ENCODE peak calls at places on chromosomes 4 and X, in eight cellular contexts. S is right lobe of liver, I is PC-9, Y is uterus, P is spleen, J is upper lobe of right lung, T is WERI-Rb-1, X is heart left ventricle. O is an unnamed sample.
A peak's percentile ranks its signal among the peaks of the same experiment; 100 is the strongest.

GRCh38 chr4:104693601-104694201 is 199.0 kb upstream of the CXXC4 start:
- DNase-seq in S (no peak), I (no peak), Y (no peak), P (no peak), J (no peak), T (no peak), X (no peak), O (no peak)

GRCh38 chr4:150078041-150078995 is at the start of gene DCLK2:
- DNase-seq in S (peak; percentile 73), I (peak; percentile 44), Y (peak; percentile 90), P (peak; percentile 85), J (peak; percentile 85), T (peak; percentile 83), X (peak; percentile 90), O (peak; percentile 88)

GRCh38 chr4:56200275-56200674 is 187.0 kb downstream of the AASDH start:
- DNase-seq in S (no peak), I (no peak), Y (no peak), P (no peak), J (no peak), T (no peak), X (no peak), O (no peak)

GRCh38 chrX:67619253-67619652 is 75.4 kb downstream of the AR start:
- DNase-seq in S (no peak), I (no peak), Y (no peak), P (no peak), J (no peak), T (no peak), X (no peak), O (no peak)

GRCh38 chrX:50167366-50167765 is 33.4 kb downstream of the AKAP4 start:
- DNase-seq in S (no peak), I (no peak), Y (no peak), P (no peak), J (no peak), T (no peak), X (no peak), O (no peak)

GRCh38 chrX:115229337-115229991 is 4.4 kb downstream of the LRCH2 start:
- DNase-seq in S (no peak), I (no peak), Y (no peak), P (no peak), J (no peak), T (no peak), X (no peak), O (no peak)

GRCh38 chr4:119025440-119025839 is 110.2 kb upstream of the MYOZ2 start:
- DNase-seq in S (no peak), I (peak; percentile 23), Y (peak; percentile 49), P (no peak), J (peak; percentile 63), T (no peak), X (no peak), O (peak; percentile 61)

GRCh38 chrX:554271-554670 is 76.3 kb upstream of the SHOX start:
- DNase-seq in S (no peak), I (no peak), Y (no peak), P (no peak), J (no peak), T (no peak), X (no peak), O (no peak)

GRCh38 chr4:21593268-21594002 is 355.1 kb downstream of the KCNIP4 start:
- DNase-seq in S (no peak), I (no peak), Y (no peak), P (no peak), J (no peak), T (no peak), X (no peak), O (peak; percentile 4)

GRCh38 chr4:27929141-27929540 is 1068.5 kb downstream of the STIM2 start:
- DNase-seq in S (no peak), I (no peak), Y (no peak), P (no peak), J (no peak), T (no peak), X (no peak), O (no peak)

GRCh38 chr4:163679189-163679588 is 184.7 kb downstream of the TMA16 start:
- DNase-seq in S (no peak), I (no peak), Y (no peak), P (no peak), J (no peak), T (peak; percentile 19), X (no peak), O (no peak)

GRCh38 chrX:41518841-41519220 is 71.7 kb downstream of the NYX start:
- DNase-seq in S (no peak), I (no peak), Y (no peak), P (no peak), J (no peak), T (no peak), X (no peak), O (no peak)

GRCh38 chrX:7191681-7192110 is 43.7 kb upstream of the PUDP start:
- DNase-seq in S (no peak), I (no peak), Y (no peak), P (no peak), J (no peak), T (peak; percentile 35), X (no peak), O (no peak)

GRCh38 chr4:80036949-80037348 is 36.1 kb downstream of the ANTXR2 start:
- DNase-seq in S (no peak), I (no peak), Y (no peak), P (no peak), J (no peak), T (no peak), X (no peak), O (no peak)

GRCh38 chrX:87236836-87237235 is 280.8 kb upstream of the KLHL4 start:
- DNase-seq in S (no peak), I (no peak), Y (no peak), P (no peak), J (no peak), T (no peak), X (no peak), O (no peak)

GRCh38 chr4:47835489-47835888 is 2.4 kb downstream of the CORIN start:
- DNase-seq in S (no peak), I (no peak), Y (no peak), P (no peak), J (no peak), T (no peak), X (no peak), O (no peak)

GRCh38 chr4:33722800-33723511 is 2521.4 kb downstream of the ARAP2 start:
- DNase-seq in S (no peak), I (no peak), Y (no peak), P (no peak), J (no peak), T (no peak), X (no peak), O (no peak)

GRCh38 chrX:140317462-140317861 is 187.4 kb downstream of the SOX3 start:
- DNase-seq in S (no peak), I (no peak), Y (no peak), P (no peak), J (no peak), T (no peak), X (no peak), O (no peak)

GRCh38 chr4:186666252-186666651 is 57.4 kb downstream of the FAT1 start:
- DNase-seq in S (no peak), I (no peak), Y (no peak), P (no peak), J (no peak), T (no peak), X (no peak), O (no peak)

GRCh38 chr4:186666750-186667149 is 56.9 kb downstream of the FAT1 start:
- DNase-seq in S (no peak), I (no peak), Y (no peak), P (no peak), J (no peak), T (no peak), X (no peak), O (no peak)

GRCh38 chr4:186669735-186670134 is 53.9 kb downstream of the FAT1 start:
- DNase-seq in S (no peak), I (no peak), Y (no peak), P (no peak), J (no peak), T (no peak), X (no peak), O (no peak)

DNA sequence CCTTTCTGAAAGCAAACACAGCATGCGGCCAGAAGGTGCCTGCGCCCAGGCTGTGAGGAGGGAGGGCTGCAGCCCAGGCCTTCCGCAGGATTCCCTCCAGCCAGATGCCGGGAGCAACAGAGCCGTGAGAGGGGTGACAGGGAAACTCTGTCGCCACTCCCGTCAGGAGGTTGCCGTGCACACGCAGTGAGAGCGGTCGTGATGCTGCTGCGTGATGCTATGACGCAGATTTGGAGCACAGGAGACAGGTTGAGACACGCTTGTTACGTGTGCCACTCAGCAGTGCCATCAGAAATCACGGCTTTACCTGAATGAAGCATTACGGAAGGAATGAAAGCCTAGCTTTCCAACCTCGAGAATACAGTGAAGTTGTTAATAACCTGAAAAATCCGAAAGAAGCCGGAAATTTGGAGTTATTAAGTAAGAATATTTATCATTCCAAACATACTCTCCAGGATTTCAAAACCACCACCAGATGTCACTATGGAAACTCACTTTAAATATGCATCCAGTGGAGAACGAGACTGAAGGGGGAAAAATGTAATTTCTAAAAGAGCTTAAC is 54.4 kb downstream of the FAT1 start:
- DNase-seq in S (no peak), I (no peak), Y (no peak), P (no peak), J (no peak), T (no peak), X (no peak), O (no peak)
- TF ChIP-seq CTCF in S (peak; percentile 56), I (peak; percentile 52), Y (peak; percentile 48), P (no peak), J (peak; percentile 52), T (no peak), X (peak; percentile 62), O (no peak)

DNA sequence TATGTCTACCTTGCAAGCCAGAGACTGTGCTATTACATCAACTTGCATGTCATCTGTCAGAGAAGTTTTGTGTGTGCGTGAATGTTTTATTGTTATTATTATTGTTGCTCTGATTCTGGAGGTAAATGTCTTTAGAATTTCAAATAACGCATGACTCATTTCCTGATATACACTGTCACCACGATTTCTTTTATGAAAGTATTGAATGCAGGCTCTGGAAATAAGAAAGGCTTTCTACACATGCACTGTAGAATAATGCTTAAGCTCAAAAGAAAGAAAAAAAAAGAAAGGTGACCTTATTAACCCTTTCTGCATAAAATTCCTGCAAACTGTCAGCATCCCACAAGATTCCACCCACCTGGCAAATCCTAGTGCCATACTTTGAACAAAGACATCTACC is 632.9 kb downstream of the ZNF674 start:
- DNase-seq in S (no peak), I (no peak), Y (no peak), P (no peak), J (no peak), T (no peak), X (no peak), O (no peak)
- H3K27ac ChIP-seq in S (no peak overlapping the region), I (no peak overlapping the region), Y (no peak overlapping the region), P (no peak overlapping the region), J (no peak overlapping the region), T (no peak overlapping the region), X (no peak overlapping the region), O (no peak overlapping the region)

GRCh38 chr4:67122029-67122428 is 423.3 kb downstream of the CENPC start:
- DNase-seq in S (no peak), I (no peak), Y (no peak), P (no peak), J (no peak), T (peak; percentile 34), X (no peak), O (no peak)
- TF ChIP-seq CTCF in S (peak; percentile 42), I (no peak), Y (no peak), P (no peak), J (no peak), T (peak; percentile 49), X (peak; percentile 23), O (no peak)

DNA sequence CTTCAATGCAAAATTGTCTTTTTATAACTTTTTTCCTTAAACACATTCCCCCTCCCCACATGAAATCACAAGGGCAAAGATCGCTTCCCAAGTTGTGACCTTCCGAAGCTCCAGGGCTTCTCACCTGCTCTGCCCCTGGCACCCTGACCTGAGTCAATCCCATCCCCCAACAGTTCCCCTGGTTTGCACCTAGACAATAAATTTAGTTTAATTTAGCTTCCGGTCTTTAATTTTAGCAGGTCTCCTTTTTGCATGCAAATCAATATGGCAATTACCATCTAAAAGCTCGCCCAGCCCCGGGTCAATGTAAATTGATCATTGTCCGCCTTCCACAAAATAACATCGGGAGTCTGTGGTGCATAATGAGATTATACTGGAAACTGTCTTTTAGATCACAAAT is 6.8 kb downstream of the BCOR start:
- DNase-seq in S (no peak), I (no peak), Y (no peak), P (peak; percentile 6), J (no peak), T (no peak), X (no peak), O (no peak)
- H3K27ac ChIP-seq in S (no peak overlapping the region), I (no peak overlapping the region), Y (no peak overlapping the region), P (no peak overlapping the region), J (no peak overlapping the region), T (peak overlapping the region; percentile 86), X (no peak overlapping the region), O (no peak overlapping the region)